ENCODE peak calls at places on chromosome 15, in ten cellular contexts. F is aorta; Z is iPS DF 6.9; W is neuronal stem cell; S is CD8-positive, alpha-beta T cell; Y is mesendoderm; Q is uterus; D is stomach; A is naive thymus-derived CD4-positive, alpha-beta T cell; N is psoas muscle. R is an unnamed sample. For H3K27me3, the result is how much of the 10 kb centered on the place peaks cover.

GRCh38 chr15:94306700-94307650 is 75.6 kb downstream of the MCTP2 start:
- DNase-seq in F (no peak), Z (no peak), W (no peak), S (no peak), Y (no peak), Q (no peak), D (no peak), A (no peak), N (no peak), R (peak)

GRCh38 chr15:40764766-40765136 is 883 bp downstream of the GCHFR start:
- DNase-seq in F (no peak), Z (no peak), W (no peak), S (no peak), Y (no peak), Q (no peak), D (no peak), A (no peak), N (no peak), R (no peak)

GRCh38 chr15:38195191-38195901 is 57.3 kb upstream of the SPRED1 start:
- DNase-seq in F (no peak), Z (no peak), W (no peak), S (no peak), Y (no peak), Q (no peak), D (no peak), A (no peak), N (no peak), R (peak)

GRCh38 chr15:50119063-50119700 is at the start of gene ATP8B4:
- DNase-seq in F (no peak), Z (no peak), W (peak), S (no peak), Y (peak), Q (no peak), D (no peak), A (no peak), N (no peak), R (no peak)

GRCh38 chr15:100715571-100716455 is 113.4 kb downstream of the ASB7 start:
- DNase-seq in F (no peak), Z (no peak), W (no peak), S (no peak), Y (no peak), Q (no peak), D (no peak), A (no peak), N (peak), R (no peak)

GRCh38 chr15:58392611-58393161 is 39.1 kb upstream of the LIPC start:
- DNase-seq in F (no peak), Z (no peak), W (no peak), S (no peak), Y (peak), Q (no peak), D (peak), A (no peak), N (no peak), R (no peak)

GRCh38 chr15:40160689-40161688 is at the start of gene BUB1B:
- DNase-seq in F (peak), Z (peak), W (peak), S (peak), Y (peak), Q (peak), D (peak), A (peak), N (peak), R (peak)

GRCh38 chr15:93835378-93835777 is 396.0 kb upstream of the MCTP2 start:
- DNase-seq in F (no peak), Z (no peak), W (no peak), S (no peak), Y (no peak), Q (no peak), D (no peak), A (no peak), N (no peak), R (no peak)

GRCh38 chr15:67199391-67199790 is 55.1 kb downstream of the AAGAB start:
- DNase-seq in F (no peak), Z (no peak), W (no peak), S (no peak), Y (no peak), Q (no peak), D (no peak), A (no peak), N (no peak), R (no peak)

GRCh38 chr15:80242132-80242769 is 9.8 kb downstream of the CTXND1 start:
- DNase-seq in F (no peak), Z (peak), W (no peak), S (no peak), Y (peak), Q (no peak), D (no peak), A (no peak), N (no peak), R (peak)

GRCh38 chr15:65068436-65068835 is 645 bp upstream of the RASL12 start:
- DNase-seq in F (peak), Z (no peak), W (no peak), S (no peak), Y (no peak), Q (no peak), D (no peak), A (no peak), N (no peak), R (no peak)

GRCh38 chr15:65069179-65069578 is 1.4 kb upstream of the RASL12 start:
- DNase-seq in F (peak), Z (no peak), W (no peak), S (no peak), Y (no peak), Q (peak), D (no peak), A (no peak), N (peak), R (peak)

GRCh38 chr15:65066635-65067333 is 1.0 kb downstream of the RASL12 start:
- DNase-seq in F (peak), Z (no peak), W (no peak), S (no peak), Y (peak), Q (peak), D (no peak), A (no peak), N (no peak), R (no peak)

GRCh38 chr15:65067334-65067644 is 502 bp downstream of the RASL12 start:
- DNase-seq in F (no peak), Z (no peak), W (no peak), S (no peak), Y (no peak), Q (no peak), D (no peak), A (no peak), N (no peak), R (no peak)

GRCh38 chr15:65067645-65068416 is at the start of gene RASL12:
- DNase-seq in F (peak), Z (no peak), W (no peak), S (no peak), Y (peak), Q (peak), D (no peak), A (no peak), N (no peak), R (peak)
- H3K4me3 ChIP-seq in F (peak), Z (peak), W (peak), S (no peak), Y (peak), Q (peak), D (peak), A (no peak), N (peak), R (peak)

GRCh38 chr15:52806284-52806655 is 16.1 kb upstream of the ONECUT1 start:
- DNase-seq in F (no peak), Z (no peak), W (no peak), S (no peak), Y (no peak), Q (no peak), D (no peak), A (no peak), N (no peak), R (no peak)
- H3K27me3 ChIP-seq in F (under half), Z (under half), W (half or more), S (half or more), Y (under half), Q (under half), D (half or more), A (under half), N (half or more), R (under half)

DNA sequence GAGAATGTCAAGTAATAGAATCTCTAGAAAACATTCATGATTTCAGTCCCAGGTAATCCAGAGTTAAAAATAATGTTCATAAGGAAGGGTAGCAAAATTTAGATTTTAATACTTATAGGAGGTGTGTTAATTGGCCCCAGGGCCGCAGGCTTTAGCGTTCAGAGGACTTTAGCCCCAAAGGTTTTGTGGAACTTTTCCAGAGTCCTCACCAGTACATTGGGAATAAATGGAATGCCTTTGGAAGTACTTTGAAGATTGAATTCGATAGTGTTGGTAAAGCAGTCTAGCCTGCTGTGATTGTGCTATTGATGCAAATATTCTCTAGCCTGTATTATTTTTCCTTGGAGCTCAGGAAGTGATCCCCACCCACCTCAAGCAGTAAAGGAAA is 137.1 kb downstream of the IGF1R start:
- DNase-seq in F (no peak), Z (no peak), W (no peak), S (no peak), Y (no peak), Q (no peak), D (no peak), A (no peak), N (no peak), R (no peak)
- H3K4me3 ChIP-seq in F (no peak), Z (no peak), W (no peak), S (no peak), Y (no peak), Q (no peak), D (no peak), A (no peak), N (no peak), R (no peak)

GRCh38 chr15:57044961-57045360 is 126.5 kb downstream of the TCF12 start:
- DNase-seq in F (no peak), Z (no peak), W (no peak), S (no peak), Y (no peak), Q (no peak), D (no peak), A (no peak), N (no peak), R (no peak)

GRCh38 chr15:57041416-57041815 is 123.0 kb downstream of the TCF12 start:
- DNase-seq in F (no peak), Z (no peak), W (no peak), S (no peak), Y (no peak), Q (no peak), D (no peak), A (no peak), N (no peak), R (no peak)

GRCh38 chr15:57044072-57044702 is 125.7 kb downstream of the TCF12 start:
- DNase-seq in F (no peak), Z (no peak), W (no peak), S (no peak), Y (no peak), Q (no peak), D (no peak), A (no peak), N (no peak), R (no peak)

GRCh38 chr15:57048930-57049550 is 130.6 kb downstream of the TCF12 start:
- DNase-seq in F (no peak), Z (no peak), W (no peak), S (no peak), Y (no peak), Q (no peak), D (no peak), A (no peak), N (no peak), R (no peak)

DNA sequence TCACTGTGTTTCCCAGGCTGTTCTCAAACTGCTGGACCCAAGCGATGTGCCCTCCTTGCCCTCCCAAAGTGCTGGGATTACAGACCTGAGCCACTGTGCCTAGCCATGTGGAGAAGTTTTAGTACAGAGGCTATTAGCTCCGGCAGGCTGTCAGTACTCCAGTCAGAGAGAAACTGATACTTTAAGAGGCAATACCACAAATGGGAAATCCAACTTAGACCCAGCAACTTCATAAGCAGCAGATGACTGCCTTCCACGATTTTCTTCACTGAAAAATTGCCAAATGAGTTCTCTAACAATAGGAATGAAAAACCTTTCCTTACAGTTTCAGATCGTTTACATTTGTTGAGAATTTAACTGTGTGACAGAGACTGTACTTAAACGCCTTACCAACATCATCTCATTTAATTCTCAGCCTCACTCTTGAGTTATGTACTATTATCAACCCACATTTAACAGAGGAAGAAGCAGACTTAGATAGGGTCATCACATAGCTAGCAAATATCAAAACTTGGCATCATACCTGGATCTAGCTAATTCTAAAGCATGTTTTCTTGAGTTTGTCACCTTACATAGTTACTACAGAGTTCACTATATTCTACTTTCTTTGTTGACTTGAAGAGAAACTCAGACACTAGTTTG is 127.4 kb downstream of the TCF12 start:
- DNase-seq in F (no peak), Z (no peak), W (no peak), S (no peak), Y (no peak), Q (no peak), D (no peak), A (no peak), N (no peak), R (no peak)
- H3K27me3 ChIP-seq in F (under half), Z (under half), W (under half), S (under half), Y (under half), Q (under half), D (under half), A (under half), N (under half), R (under half)

GRCh38 chr15:99123706-99124451 is 19.0 kb downstream of the SYNM start:
- DNase-seq in F (peak), Z (no peak), W (peak), S (no peak), Y (peak), Q (peak), D (peak), A (no peak), N (peak), R (peak)
- H3K4me3 ChIP-seq in F (no peak), Z (no peak), W (no peak), S (no peak), Y (no peak), Q (peak), D (peak), A (no peak), N (peak), R (peak)

DNA sequence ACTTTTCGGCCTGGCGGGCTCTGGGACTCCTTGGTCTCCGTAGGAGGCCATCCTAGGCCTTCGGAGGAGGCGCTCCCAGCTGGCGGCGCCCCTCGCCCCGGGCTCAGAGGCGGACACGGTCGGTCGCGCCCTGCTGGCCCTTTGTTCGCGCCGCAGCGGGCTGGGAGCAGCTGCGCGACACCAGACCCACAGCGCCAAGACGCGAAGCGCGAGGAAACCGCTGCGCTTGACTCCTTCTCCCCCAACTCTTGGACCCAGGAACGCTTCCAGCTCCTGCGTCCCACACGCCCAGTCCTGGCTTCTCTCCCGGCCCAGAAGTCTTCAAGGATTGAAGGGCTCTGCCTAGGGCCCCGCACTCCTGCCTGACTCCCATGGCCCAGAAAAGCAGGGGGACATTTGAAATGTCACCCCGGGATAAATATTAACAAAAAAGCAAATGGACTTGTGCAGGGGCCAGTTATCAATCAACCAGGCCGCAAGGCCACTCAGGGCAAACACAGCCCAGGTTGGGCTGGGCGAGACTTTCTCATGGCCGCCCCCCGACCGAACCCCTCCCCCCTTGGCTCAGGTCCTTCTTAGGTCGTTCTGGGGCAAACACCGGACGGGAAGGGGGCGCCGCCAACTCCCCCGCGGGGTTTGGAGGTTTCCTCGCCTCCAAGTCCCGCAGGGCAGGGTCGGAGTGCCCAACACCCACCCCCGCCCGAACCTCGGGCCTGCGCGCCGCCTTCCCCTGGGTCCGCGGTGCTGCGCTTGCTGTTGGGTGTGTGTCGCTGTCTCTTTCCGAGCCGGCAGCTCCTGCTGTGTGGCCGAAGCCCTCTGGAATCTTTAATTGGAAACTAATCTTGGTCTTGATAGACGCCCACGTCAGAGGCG is 5.1 kb downstream of the ONECUT1 start:
- DNase-seq in F (no peak), Z (no peak), W (peak), S (no peak), Y (peak), Q (no peak), D (no peak), A (no peak), N (no peak), R (no peak)
- H3K27me3 ChIP-seq in F (under half), Z (half or more), W (half or more), S (under half), Y (half or more), Q (under half), D (half or more), A (under half), N (half or more), R (half or more)

R was measured in MG63.